ENCODE peak calls at places on chromosomes 4 and X, in six cellular contexts. One of them, this sample, is unnamed.

GRCh38 chr4:186904104-186904503 is 180.4 kb upstream of the FAT1 start:
- DNase-seq in omental fat pad: no peak
- DNase-seq in cardiac fibroblast: peak
- DNase-seq in CD8-positive, alpha-beta T cell: no peak
- DNase-seq in BJ: peak
- DNase-seq in lung: no peak
- DNase-seq in this sample: no peak

GRCh38 chr4:24594887-24595286 is 10.5 kb upstream of the DHX15 start:
- DNase-seq in omental fat pad: no peak
- DNase-seq in cardiac fibroblast: peak
- DNase-seq in CD8-positive, alpha-beta T cell: no peak
- DNase-seq in BJ: no peak
- DNase-seq in lung: no peak
- DNase-seq in this sample: no peak

GRCh38 chrX:136839196-136839595 is 41.3 kb downstream of the RBMX start:
- DNase-seq in omental fat pad: no peak
- DNase-seq in cardiac fibroblast: peak
- DNase-seq in CD8-positive, alpha-beta T cell: no peak
- DNase-seq in BJ: peak
- DNase-seq in lung: no peak
- DNase-seq in this sample: no peak

GRCh38 chr4:6282247-6282646 is 12.6 kb downstream of the WFS1 start:
- DNase-seq in omental fat pad: no peak
- DNase-seq in cardiac fibroblast: peak
- DNase-seq in CD8-positive, alpha-beta T cell: no peak
- DNase-seq in BJ: no peak
- DNase-seq in lung: peak
- DNase-seq in this sample: no peak

GRCh38 chr4:119132306-119132705 is 3.3 kb upstream of the MYOZ2 start:
- DNase-seq in omental fat pad: no peak
- DNase-seq in cardiac fibroblast: peak
- DNase-seq in CD8-positive, alpha-beta T cell: no peak
- DNase-seq in BJ: no peak
- DNase-seq in lung: no peak
- DNase-seq in this sample: no peak

GRCh38 chrX:76454456-76454927 is 27.0 kb downstream of the MAGEE1 start:
- DNase-seq in omental fat pad: no peak
- DNase-seq in cardiac fibroblast: peak
- DNase-seq in CD8-positive, alpha-beta T cell: peak
- DNase-seq in BJ: no peak
- DNase-seq in lung: no peak
- DNase-seq in this sample: no peak

GRCh38 chrX:24405959-24406358 is 45.5 kb downstream of the SUPT20HL1 start:
- DNase-seq in omental fat pad: no peak
- DNase-seq in cardiac fibroblast: no peak
- DNase-seq in CD8-positive, alpha-beta T cell: no peak
- DNase-seq in BJ: no peak
- DNase-seq in lung: no peak
- DNase-seq in this sample: no peak

GRCh38 chr4:183571350-183572076 is 66.7 kb downstream of the ING2 start:
- DNase-seq in omental fat pad: no peak
- DNase-seq in cardiac fibroblast: peak
- DNase-seq in CD8-positive, alpha-beta T cell: no peak
- DNase-seq in BJ: no peak
- DNase-seq in lung: peak
- DNase-seq in this sample: no peak

GRCh38 chr4:176752191-176752749 is 40.5 kb downstream of the VEGFC start:
- DNase-seq in omental fat pad: no peak
- DNase-seq in cardiac fibroblast: no peak
- DNase-seq in CD8-positive, alpha-beta T cell: no peak
- DNase-seq in BJ: no peak
- DNase-seq in lung: no peak
- DNase-seq in this sample: no peak

GRCh38 chr4:128601992-128602695 is 207.4 kb upstream of the JADE1 start:
- DNase-seq in omental fat pad: no peak
- DNase-seq in cardiac fibroblast: peak
- DNase-seq in CD8-positive, alpha-beta T cell: no peak
- DNase-seq in BJ: no peak
- DNase-seq in lung: no peak
- DNase-seq in this sample: no peak

GRCh38 chrX:101759000-101759399 is 99.3 kb upstream of the ARMCX2 start:
- DNase-seq in omental fat pad: no peak
- DNase-seq in cardiac fibroblast: peak
- DNase-seq in CD8-positive, alpha-beta T cell: no peak
- DNase-seq in BJ: no peak
- DNase-seq in lung: no peak
- DNase-seq in this sample: no peak

GRCh38 chr4:48033825-48034413 is 17.3 kb downstream of the NIPAL1 start:
- DNase-seq in omental fat pad: no peak
- DNase-seq in cardiac fibroblast: peak
- DNase-seq in CD8-positive, alpha-beta T cell: peak
- DNase-seq in BJ: no peak
- DNase-seq in lung: no peak
- DNase-seq in this sample: no peak

GRCh38 chr4:140567722-140568121 is 1.0 kb downstream of the UCP1 start:
- DNase-seq in omental fat pad: no peak
- DNase-seq in cardiac fibroblast: peak
- DNase-seq in CD8-positive, alpha-beta T cell: no peak
- DNase-seq in BJ: no peak
- DNase-seq in lung: no peak
- DNase-seq in this sample: peak

GRCh38 chrX:108199691-108200090 is 108.1 kb downstream of the ATG4A start:
- DNase-seq in omental fat pad: no peak
- DNase-seq in cardiac fibroblast: peak
- DNase-seq in CD8-positive, alpha-beta T cell: no peak
- DNase-seq in BJ: no peak
- DNase-seq in lung: no peak
- DNase-seq in this sample: peak

GRCh38 chr4:7811536-7812190 is 128.0 kb downstream of the AFAP1 start:
- DNase-seq in omental fat pad: no peak
- DNase-seq in cardiac fibroblast: peak
- DNase-seq in CD8-positive, alpha-beta T cell: no peak
- DNase-seq in BJ: no peak
- DNase-seq in lung: peak
- DNase-seq in this sample: no peak

DNA sequence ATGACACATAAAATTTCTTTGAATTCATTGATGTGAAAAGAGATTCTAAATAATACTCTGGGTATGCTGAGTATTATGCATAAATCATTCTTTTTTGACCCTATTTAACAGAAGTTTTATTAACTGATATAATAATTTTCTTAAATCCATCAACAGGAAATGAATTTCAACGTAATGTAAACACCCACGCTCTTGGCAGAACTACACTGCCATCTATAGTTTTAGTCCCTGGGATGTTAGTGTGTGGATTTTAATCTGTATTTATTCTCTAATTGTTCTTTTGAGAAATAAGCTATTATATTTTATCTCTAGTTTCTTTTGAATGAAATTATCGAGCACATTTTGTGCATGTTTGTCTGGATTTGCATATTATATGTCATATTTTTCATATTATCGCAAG is 666.8 kb upstream of the NDST4 start:
- DNase-seq in omental fat pad: no peak
- DNase-seq in cardiac fibroblast: no peak
- DNase-seq in CD8-positive, alpha-beta T cell: no peak
- DNase-seq in BJ: no peak
- DNase-seq in lung: no peak
- DNase-seq in this sample: no peak
- TF ChIP-seq CTCF in omental fat pad: no peak
- TF ChIP-seq CTCF in cardiac fibroblast: no peak
- TF ChIP-seq CTCF in CD8-positive, alpha-beta T cell: no peak
- TF ChIP-seq CTCF in BJ: no peak
- TF ChIP-seq CTCF in lung: no peak
- TF ChIP-seq CTCF in this sample: no peak

DNA sequence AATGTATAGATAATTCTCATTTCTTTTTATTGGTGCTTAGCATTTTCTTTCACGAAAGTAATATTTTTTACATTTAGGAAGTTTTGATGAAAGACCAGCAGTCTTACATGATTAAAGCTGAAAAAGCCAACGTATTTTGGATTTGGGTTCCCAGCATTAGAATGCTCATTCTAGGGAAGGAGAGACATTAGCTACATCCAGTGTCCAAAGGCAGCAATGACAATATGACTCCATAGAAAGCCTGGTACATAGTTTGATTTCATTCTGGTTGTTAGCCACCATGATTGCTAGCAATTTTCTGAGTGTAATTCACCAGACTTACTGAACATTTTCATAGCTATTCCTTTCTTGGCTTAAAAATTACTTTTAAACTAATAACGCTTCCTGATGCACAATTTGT is 1397.5 kb downstream of the PCDH7 start:
- DNase-seq in omental fat pad: no peak
- DNase-seq in cardiac fibroblast: no peak
- DNase-seq in CD8-positive, alpha-beta T cell: no peak
- DNase-seq in BJ: no peak
- DNase-seq in lung: no peak
- DNase-seq in this sample: no peak
- TF ChIP-seq CTCF in omental fat pad: no peak
- TF ChIP-seq CTCF in cardiac fibroblast: no peak
- TF ChIP-seq CTCF in CD8-positive, alpha-beta T cell: no peak
- TF ChIP-seq CTCF in BJ: no peak
- TF ChIP-seq CTCF in lung: no peak
- TF ChIP-seq CTCF in this sample: no peak

GRCh38 chr4:173536808-173537429 is 6.9 kb upstream of the HAND2 start:
- DNase-seq in omental fat pad: no peak
- DNase-seq in cardiac fibroblast: no peak
- DNase-seq in CD8-positive, alpha-beta T cell: no peak
- DNase-seq in BJ: no peak
- DNase-seq in lung: no peak
- DNase-seq in this sample: no peak
- TF ChIP-seq CTCF in omental fat pad: no peak
- TF ChIP-seq CTCF in cardiac fibroblast: no peak
- TF ChIP-seq CTCF in CD8-positive, alpha-beta T cell: no peak
- TF ChIP-seq CTCF in BJ: no peak
- TF ChIP-seq CTCF in lung: no peak
- TF ChIP-seq CTCF in this sample: peak

GRCh38 chrX:11427082-11428033 is 134.1 kb downstream of the AMELX start:
- DNase-seq in omental fat pad: no peak
- DNase-seq in cardiac fibroblast: peak
- DNase-seq in CD8-positive, alpha-beta T cell: no peak
- DNase-seq in BJ: no peak
- DNase-seq in lung: no peak
- DNase-seq in this sample: peak
- TF ChIP-seq CTCF in omental fat pad: no peak
- TF ChIP-seq CTCF in cardiac fibroblast: peak
- TF ChIP-seq CTCF in CD8-positive, alpha-beta T cell: no peak
- TF ChIP-seq CTCF in BJ: peak
- TF ChIP-seq CTCF in lung: no peak
- TF ChIP-seq CTCF in this sample: peak

DNA sequence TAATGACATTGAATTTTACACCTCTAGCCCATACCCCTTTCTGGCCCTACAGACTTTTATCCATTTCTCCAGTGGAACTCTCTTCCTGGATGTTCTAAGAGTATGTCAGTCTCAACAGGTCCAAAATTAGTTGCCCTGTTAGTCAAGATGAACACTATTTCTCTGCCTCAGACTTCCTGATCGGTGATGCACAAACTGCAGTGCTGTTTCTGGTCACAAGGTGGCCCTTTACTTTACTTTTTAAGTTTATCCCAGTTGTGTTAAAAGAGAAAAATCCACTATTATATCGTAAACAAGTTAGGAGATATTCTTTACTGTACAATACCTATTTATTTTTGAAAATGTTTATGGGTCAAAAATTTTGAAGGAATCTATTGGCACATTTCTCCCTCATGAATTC is 13.1 kb downstream of the TCEAL7 start:
- DNase-seq in omental fat pad: no peak
- DNase-seq in cardiac fibroblast: peak
- DNase-seq in CD8-positive, alpha-beta T cell: peak
- DNase-seq in BJ: no peak
- DNase-seq in lung: no peak
- DNase-seq in this sample: peak
- TF ChIP-seq CTCF in omental fat pad: no peak
- TF ChIP-seq CTCF in cardiac fibroblast: peak
- TF ChIP-seq CTCF in CD8-positive, alpha-beta T cell: peak
- TF ChIP-seq CTCF in BJ: peak
- TF ChIP-seq CTCF in lung: no peak
- TF ChIP-seq CTCF in this sample: peak